ENCODE peak calls at places on chromosomes 12 and 14, in five cellular contexts. B is SK-N-SH, E is transverse colon, A is sigmoid colon, P is stomach. H is an unnamed sample.
A peak's percentile ranks its signal among the peaks of the same experiment; 100 is the strongest.

GRCh38 chr14:50887476-50887875 is 15.6 kb downstream of the ABHD12B start:
- DNase-seq in E (no peak), B (peak; percentile 34), A (no peak), P (no peak), H (no peak)

GRCh38 chr14:63432228-63432627 is 110.9 kb downstream of the PPP2R5E start:
- DNase-seq in B (no peak), P (no peak), E (no peak), A (no peak), H (no peak)

GRCh38 chr12:131085125-131085815 is 131.6 kb downstream of the ADGRD1 start:
- DNase-seq in A (no peak), B (no peak), P (peak; percentile 21), E (no peak), H (no peak)

GRCh38 chr12:57894577-57895292 is 46.6 kb upstream of the ATP23 start:
- DNase-seq in B (no peak), P (no peak), A (no peak), E (no peak), H (no peak)

GRCh38 chr12:98744692-98745091 is 99.6 kb downstream of the APAF1 start:
- DNase-seq in A (no peak), E (no peak), P (no peak), B (no peak), H (peak; percentile 8)

GRCh38 chr12:67354966-67355365 is 85.8 kb downstream of the CAND1 start:
- DNase-seq in P (no peak), A (no peak), E (no peak), B (no peak), H (no peak)

GRCh38 chr12:110776410-110776809 is 33.7 kb upstream of the PPP1CC start:
- DNase-seq in P (no peak), A (no peak), E (peak; percentile 17), B (no peak), H (no peak)

GRCh38 chr14:99726538-99727095 is 42.5 kb downstream of the CYP46A1 start:
- DNase-seq in B (no peak), E (no peak), A (peak; percentile 56), P (peak; percentile 14), H (no peak)

GRCh38 chr12:40762072-40762471 is 69.8 kb downstream of the CNTN1 start:
- DNase-seq in E (no peak), B (no peak), A (no peak), P (no peak), H (no peak)

GRCh38 chr12:39764944-39765560 is 145.4 kb upstream of the ABCD2 start:
- DNase-seq in B (peak; percentile 39), P (no peak), A (no peak), E (no peak), H (no peak)

GRCh38 chr12:24708718-24709117 is 240.2 kb downstream of the BCAT1 start:
- DNase-seq in A (no peak), P (no peak), E (no peak), B (no peak), H (no peak)

GRCh38 chr12:120654656-120655055 is 14.2 kb downstream of the CABP1 start:
- DNase-seq in P (no peak), E (peak; percentile 36), B (no peak), A (peak; percentile 90), H (no peak)

GRCh38 chr12:62930546-62931425 is 4.2 kb downstream of the PPM1H start:
- DNase-seq in A (no peak), E (no peak), B (no peak), P (no peak), H (no peak)

GRCh38 chr14:67168110-67168441 is 21.2 kb upstream of the GARIN2 start:
- DNase-seq in P (no peak), B (no peak), A (no peak), E (no peak), H (no peak)

GRCh38 chr12:119589087-119589486 is 4.5 kb upstream of the TMEM233 start:
- DNase-seq in E (no peak), P (no peak), A (no peak), B (no peak), H (no peak)

GRCh38 chr12:56996793-56997545 is 9.4 kb downstream of the ZBTB39 start:
- DNase-seq in A (no peak), B (no peak), P (no peak), E (no peak), H (peak; percentile 72)

GRCh38 chr14:37056473-37056872 is 115.9 kb downstream of the SLC25A21 start:
- DNase-seq in E (no peak), P (no peak), B (no peak), A (no peak), H (no peak)

GRCh38 chr14:52695481-52696091 is at the start of gene ERO1A:
- DNase-seq in A (peak; percentile 91), P (peak; percentile 88), B (peak; percentile 90), E (peak; percentile 89), H (peak; percentile 94)
- TF ChIP-seq CTCF in A (no peak), P (no peak), B (no peak), E (no peak), H (no peak)

DNA sequence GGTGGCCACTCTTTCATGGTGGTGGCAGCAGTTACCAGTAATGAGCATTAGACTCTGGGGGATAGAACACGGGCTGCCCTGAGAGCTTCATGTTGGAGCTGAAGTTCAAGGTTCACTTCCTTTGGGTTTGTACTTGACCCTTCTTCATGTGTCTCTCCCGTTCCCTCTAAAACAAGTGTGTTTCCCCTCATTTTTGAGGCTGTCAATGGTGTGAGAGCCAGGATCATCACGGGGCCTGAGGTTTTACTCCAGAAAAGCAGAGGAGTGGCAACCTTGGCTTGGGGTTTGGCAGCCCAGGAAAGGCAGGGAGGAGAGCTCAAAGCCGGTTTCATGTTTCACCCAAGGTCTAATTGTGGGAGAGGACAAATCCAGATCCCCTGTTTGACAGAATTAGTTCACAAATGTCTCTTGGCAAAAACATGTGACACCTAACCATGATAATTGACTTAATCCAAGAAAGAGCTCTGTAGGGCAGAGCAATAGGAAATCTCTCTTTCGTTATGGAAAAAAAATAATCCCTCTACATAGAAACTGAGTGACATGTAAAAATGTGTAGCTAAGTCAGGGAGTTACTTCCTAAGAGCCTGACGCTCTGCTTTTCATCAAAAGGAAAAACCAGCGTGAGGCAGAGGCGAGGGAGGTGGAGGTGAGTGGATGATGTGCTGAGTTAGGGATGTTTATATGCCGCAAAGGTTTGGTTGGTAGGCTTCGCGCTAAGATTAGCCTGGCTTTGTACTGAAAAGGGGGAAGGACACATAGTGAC is 22.4 kb downstream of the GPRC5A start:
- DNase-seq in A (no peak), E (no peak), P (no peak), B (no peak), H (no peak)
- TF ChIP-seq POLR2AphosphoS5 in A (no peak), E (no peak), P (no peak), B (no peak), H (no peak)

GRCh38 chr12:118376089-118377004 is at the start of gene SUDS3:
- DNase-seq in A (peak; percentile 94), P (peak; percentile 95), E (peak; percentile 96), B (peak; percentile 90), H (peak; percentile 98)

GRCh38 chr12:118375348-118375747 is 1.0 kb upstream of the SUDS3 start:
- DNase-seq in P (no peak), E (no peak), B (no peak), A (no peak), H (no peak)

GRCh38 chr12:118373628-118374027 is 921 bp upstream of the TAOK3 start:
- DNase-seq in B (no peak), A (no peak), E (no peak), P (no peak), H (no peak)

GRCh38 chr12:118374126-118374725 is 1.5 kb upstream of the TAOK3 start:
- DNase-seq in B (no peak), A (no peak), P (no peak), E (no peak), H (no peak)

GRCh38 chr12:118374909-118375308 is 1.4 kb upstream of the SUDS3 start:
- DNase-seq in B (no peak), E (no peak), A (no peak), P (no peak), H (no peak)
- TF ChIP-seq EP300 in B (no peak), E (no peak), A (no peak), P (no peak), H (no peak)

DNA sequence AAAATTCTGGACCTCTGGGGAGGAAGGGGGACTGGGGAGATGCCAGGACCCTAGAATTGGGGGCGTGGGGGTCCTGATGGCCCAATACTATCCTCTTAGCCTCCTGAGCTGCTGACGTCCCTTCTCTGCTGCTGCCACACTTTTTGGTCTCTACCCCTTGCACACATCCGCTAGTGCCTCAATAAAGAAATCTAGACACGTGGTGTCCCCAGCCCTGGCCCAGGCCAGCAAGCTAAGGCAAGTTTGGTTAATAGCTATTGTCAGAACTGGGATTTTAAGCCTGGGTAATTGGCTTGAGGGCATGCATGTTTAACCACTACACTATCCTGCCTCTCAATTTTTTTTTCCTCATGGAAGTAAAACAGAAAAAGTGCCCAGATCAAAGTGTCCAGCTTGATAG is 962 bp downstream of the OAS2 start:
- DNase-seq in B (no peak), E (peak; percentile 48), A (no peak), P (peak; percentile 37), H (peak; percentile 90)
- TF ChIP-seq CTCF in B (no peak), E (no peak), A (no peak), P (no peak), H (no peak)

GRCh38 chr14:71591929-71592328 is 340.3 kb upstream of the RGS6 start:
- DNase-seq in P (no peak), B (no peak), A (no peak), E (no peak), H (no peak)
- TF ChIP-seq POLR2AphosphoS5 in P (no peak), B (no peak), A (no peak), E (no peak), H (no peak)

GRCh38 chr12:82593901-82594396 is 92.8 kb upstream of the TMTC2 start:
- DNase-seq in A (no peak), P (no peak), E (no peak), B (no peak), H (no peak)
- TF ChIP-seq EP300 in A (no peak), P (no peak), E (no peak), B (no peak), H (no peak)

GRCh38 chr14:94412671-94413638 is 24.6 kb upstream of the SERPINA1 start:
- DNase-seq in A (no peak), E (no peak), P (peak; percentile 49), B (no peak), H (no peak)
- TF ChIP-seq CTCF in A (no peak), E (peak; percentile 20), P (peak; percentile 10), B (peak; percentile 58), H (no peak)

GRCh38 chr14:64673748-64674147 is 30.5 kb upstream of the PLEKHG3 start:
- DNase-seq in P (no peak), A (no peak), E (no peak), B (no peak), H (no peak)
- TF ChIP-seq POLR2AphosphoS5 in P (no peak), A (no peak), E (no peak), B (no peak), H (no peak)

DNA sequence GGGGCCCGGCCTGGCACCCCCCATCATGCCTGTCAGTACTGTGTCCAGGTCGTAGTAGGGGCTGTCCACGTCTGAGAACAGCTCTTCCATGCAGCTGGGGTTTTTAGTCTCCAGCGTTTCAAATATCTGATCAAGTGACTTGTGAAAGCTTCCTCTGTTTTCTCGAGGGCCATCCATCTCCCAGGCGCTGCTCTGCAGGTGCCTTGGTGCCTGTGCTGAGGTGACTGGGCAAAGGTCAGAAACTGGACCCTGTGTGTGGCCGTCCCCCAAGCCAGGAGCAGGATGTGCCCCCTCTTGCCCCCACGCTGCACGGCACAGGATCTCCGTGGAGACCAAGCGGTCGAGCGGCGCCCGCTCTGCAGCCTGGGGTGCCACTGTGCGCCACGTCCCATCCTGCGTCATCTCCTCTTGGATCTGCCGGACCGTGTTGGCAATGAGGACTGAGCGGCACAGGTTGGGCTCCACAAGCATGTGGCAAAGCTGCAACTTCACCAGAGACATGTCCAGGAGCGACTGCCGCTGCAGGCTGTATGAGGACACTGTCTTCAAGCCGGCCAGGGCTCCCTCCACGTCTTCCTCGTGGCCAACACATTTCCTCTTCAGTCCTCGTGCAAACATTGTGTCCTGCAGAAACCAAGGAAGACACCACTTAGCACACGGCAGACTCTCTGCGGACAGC is 9.4 kb downstream of the CDCA4 start:
- DNase-seq in E (no peak), P (no peak), B (no peak), A (no peak), H (no peak)
- TF ChIP-seq EP300 in E (no peak), P (no peak), B (no peak), A (no peak), H (no peak)